ENCODE peak calls at places on chromosomes 2 and 18, in six cellular contexts. S, I, B, T, R and U are unnamed samples.

GRCh38 chr2:157470321-157470720 is 26.4 kb upstream of the CYTIP start:
- DNase-seq in S (no peak), I (no peak), B (no peak), T (peak), R (no peak), U (no peak)

GRCh38 chr2:66433945-66434678 is 813 bp upstream of the MEIS1 start:
- DNase-seq in S (no peak), I (peak), B (no peak), T (peak), R (no peak), U (peak)

GRCh38 chr2:12915792-12916191 is 199.1 kb downstream of the TRIB2 start:
- DNase-seq in S (no peak), I (peak), B (no peak), T (no peak), R (no peak), U (no peak)

GRCh38 chr2:207996848-207997247 is 28.5 kb downstream of the PLEKHM3 start:
- DNase-seq in S (no peak), I (no peak), B (no peak), T (no peak), R (no peak), U (no peak)

GRCh38 chr18:36809590-36810381 is 19.0 kb downstream of the TPGS2 start:
- DNase-seq in S (no peak), I (peak), B (peak), T (peak), R (peak), U (peak)

GRCh38 chr2:198127627-198128026 is 323.2 kb downstream of the PLCL1 start:
- DNase-seq in S (peak), I (peak), B (no peak), T (peak), R (no peak), U (peak)

GRCh38 chr2:101616411-101616810 is 81.1 kb upstream of the MAP4K4 start:
- DNase-seq in S (no peak), I (no peak), B (no peak), T (no peak), R (no peak), U (no peak)

GRCh38 chr2:183037660-183038340 is 457 bp downstream of the NCKAP1 start:
- DNase-seq in S (peak), I (peak), B (peak), T (no peak), R (no peak), U (peak)

GRCh38 chr2:25286025-25286400 is 55.7 kb downstream of the DNMT3A start:
- DNase-seq in S (peak), I (no peak), B (peak), T (peak), R (no peak), U (no peak)

GRCh38 chr2:15964936-15965563 is 24.7 kb downstream of the MYCN start:
- DNase-seq in S (no peak), I (no peak), B (no peak), T (no peak), R (no peak), U (no peak)

GRCh38 chr2:100470898-100471514 is 724 bp downstream of the NMS start:
- DNase-seq in S (no peak), I (peak), B (no peak), T (peak), R (no peak), U (peak)

GRCh38 chr2:28956890-28957289 is 24.2 kb upstream of the TOGARAM2 start:
- DNase-seq in S (no peak), I (no peak), B (no peak), T (peak), R (no peak), U (no peak)

GRCh38 chr2:109062558-109063325 is 66.3 kb upstream of the SH3RF3 start:
- DNase-seq in S (no peak), I (no peak), B (no peak), T (peak), R (no peak), U (no peak)

GRCh38 chr2:239629936-239630617 is 229.3 kb upstream of the HDAC4 start:
- DNase-seq in S (no peak), I (peak), B (no peak), T (no peak), R (no peak), U (no peak)

GRCh38 chr2:241895732-241896641 is 26.5 kb downstream of the RTP5 start:
- DNase-seq in S (peak), I (peak), B (no peak), T (peak), R (no peak), U (peak)

GRCh38 chr2:26457695-26458364 is 20.1 kb downstream of the OTOF start:
- DNase-seq in S (no peak), I (no peak), B (no peak), T (no peak), R (no peak), U (no peak)

GRCh38 chr2:228263156-228263555 is 81.7 kb upstream of the SPHKAP start:
- DNase-seq in S (no peak), I (no peak), B (no peak), T (no peak), R (no peak), U (no peak)

GRCh38 chr2:233764264-233764663 is 4.2 kb downstream of the UGT1A1 start:
- DNase-seq in S (no peak), I (peak), B (no peak), T (no peak), R (no peak), U (peak)

GRCh38 chr2:124112966-124113365 is 87.9 kb downstream of the CNTNAP5 start:
- DNase-seq in S (no peak), I (no peak), B (no peak), T (no peak), R (no peak), U (no peak)

GRCh38 chr2:45888167-45888566 is 236.7 kb downstream of the PRKCE start:
- DNase-seq in S (no peak), I (peak), B (no peak), T (no peak), R (no peak), U (peak)

GRCh38 chr18:59357928-59358327 is 1.1 kb downstream of the LMAN1 start:
- DNase-seq in S (no peak), I (peak), B (no peak), T (no peak), R (peak), U (peak)

GRCh38 chr2:216014986-216015385 is 1.6 kb upstream of the MREG start:
- DNase-seq in S (no peak), I (no peak), B (no peak), T (no peak), R (no peak), U (no peak)

GRCh38 chr2:88087763-88088162 is 20.1 kb downstream of the SMYD1 start:
- DNase-seq in S (no peak), I (no peak), B (no peak), T (no peak), R (no peak), U (no peak)

GRCh38 chr2:176246324-176246723 is 22.9 kb upstream of the MTX2 start:
- DNase-seq in S (no peak), I (no peak), B (no peak), T (no peak), R (no peak), U (no peak)

GRCh38 chr2:105409717-105410116 is 10.9 kb upstream of the FHL2 start:
- DNase-seq in S (no peak), I (peak), B (no peak), T (no peak), R (peak), U (peak)

GRCh38 chr18:45962866-45963265 is 4.3 kb downstream of the EPG5 start:
- DNase-seq in S (no peak), I (peak), B (no peak), T (no peak), R (peak), U (peak)

GRCh38 chr2:98464772-98465310 is 20.2 kb downstream of the INPP4A start:
- DNase-seq in S (no peak), I (no peak), B (no peak), T (peak), R (no peak), U (no peak)